ENCODE peak calls at places on chromosomes 7 and 10, in seven cellular contexts. One of them, this sample, is unnamed.

GRCh38 chr10:71974489-71975011 is 10.4 kb downstream of the CHST3 start:
- DNase-seq in HCT116: peak
- DNase-seq in endothelial cell of umbilical vein: peak
- DNase-seq in HepG2: no peak
- DNase-seq in H1: no peak
- DNase-seq in SK-N-SH: no peak
- DNase-seq in A549: peak
- DNase-seq in this sample: peak

GRCh38 chr10:71486465-71487114 is 89.9 kb downstream of the CDH23 start:
- DNase-seq in HepG2: peak
- DNase-seq in H1: peak
- DNase-seq in endothelial cell of umbilical vein: peak
- DNase-seq in SK-N-SH: peak
- DNase-seq in HCT116: peak
- DNase-seq in A549: peak
- DNase-seq in this sample: peak

GRCh38 chr7:8285155-8285554 is 23.2 kb upstream of the ICA1 start:
- DNase-seq in HCT116: no peak
- DNase-seq in H1: no peak
- DNase-seq in endothelial cell of umbilical vein: no peak
- DNase-seq in SK-N-SH: no peak
- DNase-seq in HepG2: no peak
- DNase-seq in A549: no peak
- DNase-seq in this sample: no peak

GRCh38 chr7:12220321-12221046 is 9.4 kb downstream of the TMEM106B start:
- DNase-seq in A549: no peak
- DNase-seq in HCT116: no peak
- DNase-seq in SK-N-SH: no peak
- DNase-seq in H1: no peak
- DNase-seq in endothelial cell of umbilical vein: no peak
- DNase-seq in HepG2: no peak
- DNase-seq in this sample: no peak

GRCh38 chr10:122295423-122295947 is 24.4 kb downstream of the BTBD16 start:
- DNase-seq in SK-N-SH: no peak
- DNase-seq in HepG2: no peak
- DNase-seq in A549: no peak
- DNase-seq in H1: no peak
- DNase-seq in endothelial cell of umbilical vein: no peak
- DNase-seq in HCT116: no peak
- DNase-seq in this sample: peak

GRCh38 chr7:17009007-17009719 is 127.4 kb upstream of the AGR3 start:
- DNase-seq in SK-N-SH: no peak
- DNase-seq in endothelial cell of umbilical vein: peak
- DNase-seq in HCT116: peak
- DNase-seq in HepG2: peak
- DNase-seq in H1: no peak
- DNase-seq in A549: peak
- DNase-seq in this sample: peak

GRCh38 chr7:23061327-23061726 is 44.3 kb upstream of the KLHL7 start:
- DNase-seq in A549: no peak
- DNase-seq in HCT116: no peak
- DNase-seq in endothelial cell of umbilical vein: no peak
- DNase-seq in HepG2: no peak
- DNase-seq in SK-N-SH: no peak
- DNase-seq in H1: no peak
- DNase-seq in this sample: no peak

GRCh38 chr10:86321568-86321967 is 45.0 kb downstream of the GRID1 start:
- DNase-seq in H1: no peak
- DNase-seq in endothelial cell of umbilical vein: no peak
- DNase-seq in SK-N-SH: no peak
- DNase-seq in A549: no peak
- DNase-seq in HepG2: no peak
- DNase-seq in HCT116: no peak
- DNase-seq in this sample: no peak

GRCh38 chr7:158260567-158261361 is 326.9 kb downstream of the PTPRN2 start:
- DNase-seq in A549: no peak
- DNase-seq in endothelial cell of umbilical vein: no peak
- DNase-seq in SK-N-SH: no peak
- DNase-seq in HCT116: no peak
- DNase-seq in HepG2: no peak
- DNase-seq in H1: no peak
- DNase-seq in this sample: no peak
- H3K4me3 ChIP-seq in A549: no peak
- H3K4me3 ChIP-seq in endothelial cell of umbilical vein: no peak
- H3K4me3 ChIP-seq in SK-N-SH: no peak
- H3K4me3 ChIP-seq in HCT116: no peak
- H3K4me3 ChIP-seq in HepG2: no peak
- H3K4me3 ChIP-seq in H1: no peak
- H3K4me3 ChIP-seq in this sample: no peak

DNA sequence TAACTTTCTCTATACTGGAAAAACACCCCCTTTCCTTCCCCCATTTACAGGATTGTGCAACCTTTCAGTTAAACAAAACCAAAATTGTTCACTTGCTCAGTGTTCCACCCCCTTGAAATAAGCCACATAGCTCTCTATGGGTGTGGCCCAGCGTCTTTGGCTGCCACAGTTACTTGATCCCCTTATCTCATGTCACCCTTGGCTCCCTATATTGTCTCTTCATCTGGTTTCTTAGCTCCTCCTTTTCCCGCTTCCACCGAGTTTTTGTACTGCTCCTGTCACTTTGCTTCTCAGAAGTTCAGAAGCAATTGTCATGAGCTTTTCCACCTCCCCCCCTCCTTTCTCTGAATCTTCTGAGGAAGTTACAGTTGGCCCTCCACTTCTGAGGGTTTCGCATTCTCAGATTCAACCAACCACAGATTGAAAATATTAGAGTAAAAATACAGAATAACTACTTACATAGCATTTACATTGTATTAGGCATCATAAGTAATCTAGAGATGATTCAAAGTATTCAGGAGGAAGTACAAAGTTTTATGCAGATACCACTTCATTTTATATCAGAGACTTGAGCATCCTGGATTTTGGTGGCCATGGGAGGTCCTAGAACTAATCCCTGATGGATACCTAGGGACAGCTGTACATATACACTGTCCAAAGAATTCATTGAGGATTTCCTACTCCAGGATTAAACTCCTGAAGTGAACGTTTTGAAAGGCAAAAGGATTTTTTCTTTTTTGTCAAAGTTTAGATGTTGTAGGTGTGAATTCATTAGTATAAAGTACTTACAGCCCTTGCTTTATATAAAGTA is 60.4 kb downstream of the ADD3 start:
- DNase-seq in HepG2: peak
- DNase-seq in A549: no peak
- DNase-seq in SK-N-SH: no peak
- DNase-seq in H1: no peak
- DNase-seq in endothelial cell of umbilical vein: no peak
- DNase-seq in HCT116: no peak
- DNase-seq in this sample: peak
- TF ChIP-seq MAX in HepG2: no peak
- TF ChIP-seq MAX in A549: no peak
- TF ChIP-seq MAX in SK-N-SH: no peak
- TF ChIP-seq MAX in H1: no peak
- TF ChIP-seq MAX in endothelial cell of umbilical vein: no peak
- TF ChIP-seq MAX in HCT116: no peak
- TF ChIP-seq MAX in this sample: no peak

DNA sequence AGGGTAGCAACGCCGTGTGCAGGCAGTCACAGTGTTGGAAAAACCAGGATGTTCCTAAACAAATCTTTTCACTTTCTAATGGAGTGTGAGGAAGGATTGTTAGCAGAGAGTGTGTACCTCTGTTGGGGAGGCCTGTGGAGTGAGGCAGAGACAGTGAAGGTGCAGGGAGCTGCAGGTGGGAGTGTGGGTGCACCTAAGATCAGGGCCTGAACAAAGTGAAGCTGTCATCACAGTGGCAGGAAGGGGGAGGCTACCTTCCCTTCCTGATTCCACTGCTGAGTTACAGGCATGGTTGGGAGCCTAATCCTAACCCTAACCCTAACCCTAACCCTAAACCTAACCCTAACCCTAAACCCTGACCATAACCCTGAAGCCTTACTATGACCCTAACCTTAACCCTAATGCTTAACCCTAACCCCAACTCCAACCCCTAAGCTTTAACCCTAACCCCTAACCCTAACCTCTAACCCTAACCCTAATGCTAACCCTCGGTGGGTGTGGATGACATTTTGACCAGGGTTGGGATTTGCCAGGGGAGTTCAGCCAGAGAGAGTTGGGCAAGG is 158.8 kb upstream of the KLF6 start:
- DNase-seq in endothelial cell of umbilical vein: no peak
- DNase-seq in HCT116: no peak
- DNase-seq in A549: no peak
- DNase-seq in SK-N-SH: no peak
- DNase-seq in H1: no peak
- DNase-seq in HepG2: no peak
- DNase-seq in this sample: no peak
- H3K4me3 ChIP-seq in endothelial cell of umbilical vein: no peak
- H3K4me3 ChIP-seq in HCT116: no peak
- H3K4me3 ChIP-seq in A549: no peak
- H3K4me3 ChIP-seq in SK-N-SH: no peak
- H3K4me3 ChIP-seq in H1: no peak
- H3K4me3 ChIP-seq in HepG2: no peak
- H3K4me3 ChIP-seq in this sample: no peak

DNA sequence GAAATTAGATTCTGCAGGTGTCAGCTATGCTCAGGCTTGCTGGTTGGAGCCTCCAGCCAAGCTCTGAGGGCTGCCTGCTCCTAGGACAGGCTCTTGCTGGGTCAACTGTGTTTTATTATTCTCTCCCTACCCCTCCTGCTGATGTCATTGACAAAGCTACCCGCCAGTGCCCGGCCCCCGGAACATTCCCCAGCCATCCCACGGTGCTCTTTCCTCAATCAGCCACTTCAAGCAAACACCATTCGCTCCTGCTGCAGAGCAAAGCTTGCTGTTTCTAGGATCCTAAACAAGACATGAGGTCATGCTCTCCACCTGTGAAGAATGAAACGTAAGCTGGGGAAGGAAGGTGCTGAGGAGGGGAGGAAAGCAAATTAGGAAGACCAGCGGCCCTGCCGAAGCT is 2.1 kb upstream of the C10orf71 start:
- DNase-seq in SK-N-SH: no peak
- DNase-seq in HepG2: no peak
- DNase-seq in H1: no peak
- DNase-seq in HCT116: no peak
- DNase-seq in endothelial cell of umbilical vein: no peak
- DNase-seq in A549: no peak
- DNase-seq in this sample: no peak
- TF ChIP-seq MAX in SK-N-SH: no peak
- TF ChIP-seq MAX in HepG2: no peak
- TF ChIP-seq MAX in H1: no peak
- TF ChIP-seq MAX in HCT116: no peak
- TF ChIP-seq MAX in endothelial cell of umbilical vein: no peak
- TF ChIP-seq MAX in A549: no peak
- TF ChIP-seq MAX in this sample: no peak

GRCh38 chr10:125026974-125027735 is 85.2 kb downstream of the ZRANB1 start:
- DNase-seq in H1: no peak
- DNase-seq in endothelial cell of umbilical vein: no peak
- DNase-seq in HCT116: no peak
- DNase-seq in HepG2: no peak
- DNase-seq in A549: no peak
- DNase-seq in SK-N-SH: no peak
- DNase-seq in this sample: no peak

GRCh38 chr10:125029584-125030242 is 87.8 kb downstream of the ZRANB1 start:
- DNase-seq in HepG2: no peak
- DNase-seq in SK-N-SH: no peak
- DNase-seq in HCT116: no peak
- DNase-seq in H1: no peak
- DNase-seq in endothelial cell of umbilical vein: no peak
- DNase-seq in A549: peak
- DNase-seq in this sample: no peak

GRCh38 chr10:125028291-125028867 is 86.5 kb downstream of the ZRANB1 start:
- DNase-seq in HepG2: no peak
- DNase-seq in HCT116: no peak
- DNase-seq in A549: no peak
- DNase-seq in endothelial cell of umbilical vein: no peak
- DNase-seq in H1: no peak
- DNase-seq in SK-N-SH: peak
- DNase-seq in this sample: no peak

GRCh38 chr10:125026036-125026931 is 84.4 kb downstream of the ZRANB1 start:
- DNase-seq in endothelial cell of umbilical vein: no peak
- DNase-seq in SK-N-SH: no peak
- DNase-seq in HCT116: no peak
- DNase-seq in A549: no peak
- DNase-seq in H1: no peak
- DNase-seq in HepG2: no peak
- DNase-seq in this sample: no peak

DNA sequence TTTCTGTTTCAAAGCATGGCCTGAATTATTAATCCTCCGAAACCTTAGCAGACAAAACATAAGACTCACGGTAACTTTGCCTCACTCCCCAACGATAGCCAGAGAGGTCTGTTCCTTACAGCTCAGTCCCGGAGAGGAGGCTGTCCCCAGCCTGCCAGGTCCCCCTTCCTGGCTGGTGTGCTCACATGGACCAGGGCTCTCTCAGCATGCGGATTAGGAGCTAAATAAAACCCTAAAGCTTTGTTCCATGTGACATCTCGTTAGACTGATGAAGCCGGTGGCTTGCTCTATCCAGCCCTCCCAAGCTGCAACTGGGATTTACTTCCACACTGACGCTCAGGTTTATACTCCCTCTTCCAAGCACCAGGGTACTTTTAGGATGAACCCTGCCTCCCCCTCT is 86.0 kb downstream of the ZRANB1 start:
- DNase-seq in A549: no peak
- DNase-seq in H1: no peak
- DNase-seq in HCT116: no peak
- DNase-seq in HepG2: no peak
- DNase-seq in endothelial cell of umbilical vein: no peak
- DNase-seq in SK-N-SH: no peak
- DNase-seq in this sample: no peak
- H3K4me3 ChIP-seq in A549: no peak
- H3K4me3 ChIP-seq in H1: no peak
- H3K4me3 ChIP-seq in HCT116: no peak
- H3K4me3 ChIP-seq in HepG2: no peak
- H3K4me3 ChIP-seq in endothelial cell of umbilical vein: no peak
- H3K4me3 ChIP-seq in SK-N-SH: no peak
- H3K4me3 ChIP-seq in this sample: no peak

GRCh38 chr10:49177391-49178355 is 10.5 kb downstream of the TMEM273 start:
- DNase-seq in HepG2: peak
- DNase-seq in HCT116: peak
- DNase-seq in SK-N-SH: no peak
- DNase-seq in H1: no peak
- DNase-seq in endothelial cell of umbilical vein: peak
- DNase-seq in A549: peak
- DNase-seq in this sample: peak
- TF ChIP-seq MAX in HepG2: no peak
- TF ChIP-seq MAX in HCT116: no peak
- TF ChIP-seq MAX in SK-N-SH: no peak
- TF ChIP-seq MAX in H1: no peak
- TF ChIP-seq MAX in endothelial cell of umbilical vein: no peak
- TF ChIP-seq MAX in A549: no peak
- TF ChIP-seq MAX in this sample: peak